ENCODE peak calls at places on chromosomes 3 and 15, in eight cellular contexts. U, G, D, E, F, H, Z and R are unnamed samples.
A peak's percentile ranks its signal among the peaks of the same experiment; 100 is the strongest.

GRCh38 chr3:117407317-117407716 is 697.7 kb downstream of the TUSC7 start:
- DNase-seq in E (no peak), F (peak; percentile 37), G (peak; percentile 4), D (peak; percentile 30), Z (peak; percentile 35), H (peak; percentile 3), U (no peak), R (no peak)

GRCh38 chr3:184678317-184679055 is 33.4 kb downstream of the MAGEF1 start:
- DNase-seq in E (no peak), G (no peak), H (no peak), Z (no peak), D (no peak), U (no peak), F (no peak), R (no peak)

GRCh38 chr15:37995461-37996347 is 61.3 kb downstream of the TMCO5A start:
- DNase-seq in G (peak; percentile 85), U (no peak), H (no peak), F (peak; percentile 63), D (no peak), E (no peak), Z (peak; percentile 91), R (peak; percentile 30)

GRCh38 chr3:45225465-45226205 is 452 bp downstream of the TMEM158 start:
- DNase-seq in H (peak; percentile 60), G (peak; percentile 33), F (peak; percentile 64), Z (no peak), D (peak; percentile 24), U (no peak), E (no peak), R (no peak)

GRCh38 chr3:120498947-120499346 is 48.2 kb upstream of the FSTL1 start:
- DNase-seq in D (no peak), E (peak; percentile 37), Z (peak; percentile 99), G (peak; percentile 96), F (peak; percentile 42), H (no peak), U (no peak), R (no peak)

GRCh38 chr3:170523248-170523647 is 62.6 kb downstream of the SLC7A14 start:
- DNase-seq in E (no peak), G (no peak), D (no peak), U (no peak), Z (peak; percentile 63), F (no peak), H (no peak), R (no peak)

GRCh38 chr3:129604942-129605592 is 1.4 kb downstream of the PLXND1 start:
- DNase-seq in F (no peak), E (no peak), H (no peak), Z (no peak), G (no peak), D (no peak), U (no peak), R (no peak)

GRCh38 chr15:42120285-42120684 is 25.9 kb upstream of the PLA2G4D start:
- DNase-seq in G (no peak), U (no peak), H (no peak), E (no peak), Z (no peak), D (no peak), F (no peak), R (no peak)

GRCh38 chr3:35392187-35392586 is 247.1 kb upstream of the ARPP21 start:
- DNase-seq in F (no peak), Z (no peak), G (no peak), H (no peak), U (no peak), D (no peak), E (no peak), R (no peak)

GRCh38 chr3:82293867-82294266 is 532.4 kb upstream of the GBE1 start:
- DNase-seq in Z (no peak), D (no peak), F (no peak), E (no peak), G (no peak), U (no peak), H (peak; percentile 16), R (no peak)

GRCh38 chr3:83849331-83849730 is 1109.5 kb upstream of the CADM2 start:
- DNase-seq in G (no peak), F (no peak), D (no peak), Z (no peak), H (no peak), E (no peak), U (no peak), R (no peak)

GRCh38 chr15:100060276-100060926 is 281.4 kb downstream of the ADAMTS17 start:
- DNase-seq in H (peak; percentile 4), U (no peak), D (no peak), F (no peak), G (peak; percentile 73), Z (peak; percentile 55), E (no peak), R (no peak)

GRCh38 chr3:185936814-185937688 is 763 bp downstream of the TRA2B start:
- DNase-seq in D (peak; percentile 97), Z (peak; percentile 83), E (peak; percentile 88), U (peak; percentile 83), H (peak; percentile 81), G (peak; percentile 92), F (peak; percentile 94), R (peak; percentile 66)

GRCh38 chr3:58521002-58521670 is 15.9 kb downstream of the ACOX2 start:
- DNase-seq in F (no peak), G (peak; percentile 14), H (peak; percentile 39), D (no peak), U (no peak), Z (peak; percentile 47), E (no peak), R (no peak)

GRCh38 chr3:112776000-112776399 is 70.7 kb downstream of the CD200R1L start:
- DNase-seq in H (no peak), U (no peak), G (no peak), F (no peak), E (no peak), D (no peak), Z (peak; percentile 85), R (no peak)

GRCh38 chr3:42934910-42935309 is 29.0 kb downstream of the ZNF662 start:
- DNase-seq in H (no peak), Z (no peak), U (no peak), F (no peak), D (no peak), E (no peak), G (no peak), R (no peak)

GRCh38 chr3:169144691-169145090 is 518.8 kb downstream of the MECOM start:
- DNase-seq in G (peak; percentile 35), D (no peak), H (no peak), F (no peak), E (no peak), Z (no peak), U (no peak), R (no peak)

GRCh38 chr15:70853270-70853854 is 595 bp downstream of the LARP6 start:
- DNase-seq in H (no peak), G (peak; percentile 62), F (no peak), Z (peak; percentile 50), U (no peak), D (no peak), E (no peak), R (no peak)

GRCh38 chr3:62159693-62160092 is 213.7 kb downstream of the FEZF2 start:
- DNase-seq in G (peak; percentile 95), Z (peak; percentile 86), H (no peak), E (no peak), D (no peak), F (no peak), U (no peak), R (no peak)

GRCh38 chr3:125059488-125060245 is 3.9 kb upstream of the HEG1 start:
- DNase-seq in F (no peak), Z (peak; percentile 56), D (peak; percentile 53), H (no peak), U (no peak), G (no peak), E (no peak), R (no peak)
- TF ChIP-seq CTCF in F (peak; percentile 8), Z (peak; percentile 15), D (no peak), H (no peak), U (no peak), G (peak; percentile 14), E (no peak), R (no peak)

GRCh38 chr3:172235698-172236097 is 196.3 kb downstream of the FNDC3B start:
- DNase-seq in U (no peak), G (no peak), Z (no peak), D (no peak), F (no peak), E (no peak), H (no peak), R (no peak)

GRCh38 chr3:172241385-172241784 is 202.0 kb downstream of the FNDC3B start:
- DNase-seq in F (no peak), U (no peak), Z (peak; percentile 35), D (no peak), H (no peak), E (no peak), G (no peak), R (no peak)

GRCh38 chr3:172244011-172244410 is 204.2 kb downstream of the GHSR start:
- DNase-seq in D (no peak), Z (peak; percentile 57), G (no peak), H (no peak), F (no peak), E (no peak), U (no peak), R (no peak)

GRCh38 chr3:172237121-172237742 is 197.9 kb downstream of the FNDC3B start:
- DNase-seq in H (no peak), Z (no peak), E (no peak), U (no peak), F (no peak), D (no peak), G (no peak), R (no peak)

GRCh38 chr3:172239218-172239738 is 199.9 kb downstream of the FNDC3B start:
- DNase-seq in D (no peak), G (no peak), Z (no peak), E (no peak), H (no peak), F (no peak), U (no peak), R (no peak)
- TF ChIP-seq CTCF in D (no peak), G (no peak), Z (no peak), E (no peak), H (no peak), F (no peak), U (no peak), R (no peak)

DNA sequence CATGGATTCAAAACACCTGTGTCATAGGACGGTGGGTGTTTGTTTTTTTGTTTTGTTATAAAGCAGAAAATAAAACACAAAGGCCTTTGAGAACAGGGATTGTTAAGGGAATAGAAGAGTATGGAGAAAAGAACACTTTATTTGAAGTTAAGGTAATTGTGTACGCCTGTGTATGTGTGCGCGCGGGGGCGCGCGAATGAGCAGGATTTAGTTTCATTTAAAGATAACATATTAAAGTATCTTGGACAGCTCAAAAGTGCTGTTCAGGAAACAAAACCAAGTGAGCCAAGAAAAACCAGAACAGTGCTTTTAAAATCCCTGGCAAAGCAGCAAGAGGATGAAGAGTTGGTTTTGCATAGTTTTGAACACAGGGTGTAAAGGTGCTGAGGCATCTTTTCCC is 1.9 kb downstream of the CPNE4 start:
- DNase-seq in E (no peak), Z (no peak), F (no peak), D (no peak), H (no peak), G (no peak), U (no peak), R (no peak)
- TF ChIP-seq CTCF in E (no peak), Z (no peak), F (no peak), D (no peak), H (no peak), G (no peak), U (no peak), R (no peak)

DNA sequence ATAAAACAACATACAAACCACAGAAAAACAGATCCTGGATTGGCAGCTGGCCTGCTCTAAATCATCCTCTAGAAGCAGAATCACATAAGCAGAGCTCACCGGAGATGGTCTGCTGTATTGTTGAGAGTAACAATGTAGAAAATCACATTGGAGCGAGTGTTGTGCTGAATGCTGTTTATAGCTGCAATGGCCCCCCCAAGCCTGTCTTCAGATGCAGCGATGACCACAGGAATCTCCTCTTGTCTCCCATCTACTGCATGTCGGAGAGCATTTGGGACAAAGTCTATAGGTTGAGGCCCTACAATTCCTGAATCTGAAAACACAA is 8.0 kb downstream of the GLT8D1 start:
- DNase-seq in H (no peak), D (no peak), E (no peak), U (no peak), G (no peak), Z (no peak), F (no peak), R (no peak)
- TF ChIP-seq CTCF in H (no peak), D (no peak), E (no peak), U (no peak), G (no peak), Z (no peak), F (no peak), R (no peak)